ENCODE peak calls at places on chromosomes 16 and 17, in six cellular contexts. One of them, this sample, is unnamed.

GRCh38 chr17:41367426-41368075 is 2.1 kb downstream of the KRT33B start:
- DNase-seq in T-cell: no peak
- DNase-seq in putamen: no peak
- DNase-seq in EL: peak; percentile 93
- DNase-seq in lung microvascular endothelial cell: no peak
- DNase-seq in H7: no peak
- DNase-seq in this sample: no peak

GRCh38 chr17:65085397-65085796 is 28.9 kb upstream of the GNA13 start:
- DNase-seq in T-cell: no peak
- DNase-seq in putamen: no peak
- DNase-seq in EL: no peak
- DNase-seq in lung microvascular endothelial cell: no peak
- DNase-seq in H7: peak; percentile 32
- DNase-seq in this sample: no peak

GRCh38 chr17:73196500-73196899 is 3.6 kb downstream of the COG1 start:
- DNase-seq in T-cell: no peak
- DNase-seq in putamen: peak; percentile 24
- DNase-seq in EL: no peak
- DNase-seq in lung microvascular endothelial cell: peak; percentile 69
- DNase-seq in H7: peak; percentile 74
- DNase-seq in this sample: no peak

GRCh38 chr16:53626816-53627215 is 76.8 kb downstream of the RPGRIP1L start:
- DNase-seq in T-cell: no peak
- DNase-seq in putamen: no peak
- DNase-seq in EL: no peak
- DNase-seq in lung microvascular endothelial cell: peak; percentile 87
- DNase-seq in H7: no peak
- DNase-seq in this sample: no peak

GRCh38 chr17:82882715-82883446 is 43.1 kb upstream of the ZNF750 start:
- DNase-seq in T-cell: peak; percentile 76
- DNase-seq in putamen: no peak
- DNase-seq in EL: no peak
- DNase-seq in lung microvascular endothelial cell: no peak
- DNase-seq in H7: no peak
- DNase-seq in this sample: peak; percentile 89

GRCh38 chr16:4067262-4068001 is 48.8 kb downstream of the ADCY9 start:
- DNase-seq in T-cell: no peak
- DNase-seq in putamen: no peak
- DNase-seq in EL: no peak
- DNase-seq in lung microvascular endothelial cell: no peak
- DNase-seq in H7: no peak
- DNase-seq in this sample: no peak

GRCh38 chr16:4501071-4501478 is 24.9 kb downstream of the HMOX2 start:
- DNase-seq in T-cell: no peak
- DNase-seq in putamen: no peak
- DNase-seq in EL: peak; percentile 54
- DNase-seq in lung microvascular endothelial cell: peak; percentile 91
- DNase-seq in H7: no peak
- DNase-seq in this sample: no peak

GRCh38 chr17:48276776-48277175 is 153.2 kb downstream of the SKAP1 start:
- DNase-seq in T-cell: no peak
- DNase-seq in putamen: no peak
- DNase-seq in EL: no peak
- DNase-seq in lung microvascular endothelial cell: peak; percentile 19
- DNase-seq in H7: no peak
- DNase-seq in this sample: no peak

GRCh38 chr17:70369296-70369855 is 200.0 kb downstream of the KCNJ2 start:
- DNase-seq in T-cell: no peak
- DNase-seq in putamen: no peak
- DNase-seq in EL: peak; percentile 12
- DNase-seq in lung microvascular endothelial cell: no peak
- DNase-seq in H7: no peak
- DNase-seq in this sample: no peak

GRCh38 chr16:47713225-47713595 is 252.1 kb downstream of the PHKB start:
- DNase-seq in T-cell: no peak
- DNase-seq in putamen: no peak
- DNase-seq in EL: peak; percentile 76
- DNase-seq in lung microvascular endothelial cell: peak; percentile 8
- DNase-seq in H7: no peak
- DNase-seq in this sample: no peak